ENCODE peak calls at places on chromosomes 7 and 10, in ten cellular contexts. K is astrocyte of the spinal cord, A is thoracic aorta, V is nephron progenitor cell, T is tibial artery, N is WTC11, X is AG09309, H is epithelial cell of esophagus, Y is A549, G is fibroblast of lung. S is an unnamed sample.

GRCh38 chr7:82699773-82700186 is 256.2 kb upstream of the CACNA2D1 start:
- DNase-seq in T (no peak), Y (no peak), K (peak), X (no peak), V (no peak), N (no peak), G (peak), H (peak), A (no peak), S (no peak)

GRCh38 chr7:6658618-6659345 is 21.7 kb downstream of the ZNF316 start:
- DNase-seq in Y (no peak), G (no peak), V (no peak), N (peak), H (no peak), X (no peak), K (no peak), A (no peak), T (no peak), S (no peak)

GRCh38 chr10:16646474-16647059 is 124.9 kb upstream of the C1QL3 start:
- DNase-seq in T (no peak), A (no peak), N (no peak), H (peak), K (no peak), X (no peak), V (no peak), G (no peak), Y (no peak), S (no peak)

GRCh38 chr7:39950473-39951155 is 558 bp downstream of the CDK13 start:
- DNase-seq in A (no peak), V (peak), T (peak), H (peak), X (no peak), Y (no peak), N (peak), K (peak), G (peak), S (no peak)

GRCh38 chr7:98469088-98469487 is 68.2 kb upstream of the BAIAP2L1 start:
- DNase-seq in X (no peak), V (no peak), N (no peak), Y (no peak), A (no peak), K (no peak), H (no peak), G (no peak), T (no peak), S (no peak)

GRCh38 chr10:80277567-80278250 is 11.7 kb downstream of the MAT1A start:
- DNase-seq in N (no peak), V (no peak), A (no peak), H (no peak), T (no peak), K (no peak), Y (no peak), G (no peak), X (no peak), S (no peak)

GRCh38 chr10:122207596-122207995 is 63.5 kb upstream of the BTBD16 start:
- DNase-seq in A (no peak), H (no peak), V (no peak), K (no peak), G (peak), Y (no peak), X (no peak), T (no peak), N (no peak), S (no peak)

GRCh38 chr7:42151309-42151708 is 85.7 kb downstream of the GLI3 start:
- DNase-seq in K (peak), Y (no peak), H (no peak), V (no peak), T (no peak), X (no peak), N (no peak), G (peak), A (no peak), S (no peak)

GRCh38 chr10:26780793-26781601 is 79.8 kb downstream of the ABI1 start:
- DNase-seq in A (no peak), H (peak), V (no peak), X (peak), G (peak), N (no peak), Y (peak), K (peak), T (no peak), S (no peak)

GRCh38 chr7:6026011-6026819 is 5.0 kb upstream of the ANKRD61 start:
- DNase-seq in X (no peak), H (peak), V (peak), T (peak), G (peak), A (peak), K (peak), Y (peak), N (peak), S (no peak)

GRCh38 chr10:67827811-67828210 is 10.2 kb downstream of the DNAJC12 start:
- DNase-seq in X (no peak), V (no peak), H (no peak), T (no peak), K (no peak), A (no peak), N (no peak), Y (no peak), G (no peak), S (no peak)

GRCh38 chr10:82071231-82071630 is 196.2 kb downstream of the NRG3 start:
- DNase-seq in X (no peak), N (no peak), Y (no peak), V (no peak), T (no peak), G (no peak), K (no peak), H (no peak), A (no peak), S (no peak)

GRCh38 chr10:32941357-32941756 is 16.7 kb downstream of the ITGB1 start:
- DNase-seq in V (no peak), X (no peak), Y (no peak), N (no peak), K (no peak), H (no peak), T (no peak), A (no peak), G (no peak), S (no peak)

GRCh38 chr10:102775201-102775972 is 31.6 kb downstream of the WBP1L start:
- DNase-seq in X (no peak), Y (no peak), T (peak), N (no peak), V (no peak), G (peak), K (peak), H (no peak), A (peak), S (no peak)

GRCh38 chr7:26376208-26376917 is 84.7 kb downstream of the SNX10 start:
- DNase-seq in T (no peak), V (peak), G (no peak), A (no peak), H (no peak), N (peak), Y (peak), K (no peak), X (no peak), S (no peak)

GRCh38 chr10:1935912-1936311 is 198.6 kb upstream of the ADARB2 start:
- DNase-seq in V (no peak), G (no peak), T (no peak), Y (no peak), N (no peak), K (no peak), A (no peak), X (no peak), H (no peak), S (no peak)

GRCh38 chr10:38600146-38600545 is 506.0 kb downstream of the ZNF37A start:
- DNase-seq in K (no peak), A (no peak), N (no peak), T (no peak), H (no peak), V (no peak), X (no peak), Y (no peak), G (no peak), S (no peak)

GRCh38 chr7:55731931-55732330 is 130.6 kb downstream of the SEPTIN14 start:
- DNase-seq in X (no peak), V (no peak), Y (no peak), H (no peak), K (no peak), A (no peak), N (no peak), T (no peak), G (no peak), S (no peak)

GRCh38 chr10:43843331-43844101 is 194.8 kb upstream of the ZNF32 start:
- DNase-seq in A (no peak), G (peak), V (no peak), T (peak), N (no peak), K (peak), Y (no peak), X (no peak), H (no peak), S (no peak)

GRCh38 chr10:124481717-124482116 is 20.1 kb downstream of the LHPP start:
- DNase-seq in X (no peak), T (no peak), G (no peak), N (no peak), Y (no peak), A (no peak), H (no peak), K (no peak), V (no peak), S (no peak)

GRCh38 chr7:55348502-55348901 is 16.6 kb upstream of the LANCL2 start:
- DNase-seq in A (no peak), K (peak), Y (no peak), T (no peak), X (no peak), G (peak), N (no peak), H (peak), V (no peak), S (no peak)

GRCh38 chr7:123682690-123683089 is 27.0 kb downstream of the LMOD2 start:
- DNase-seq in K (peak), A (no peak), X (peak), T (no peak), Y (peak), V (no peak), N (no peak), G (peak), H (peak), S (no peak)

DNA sequence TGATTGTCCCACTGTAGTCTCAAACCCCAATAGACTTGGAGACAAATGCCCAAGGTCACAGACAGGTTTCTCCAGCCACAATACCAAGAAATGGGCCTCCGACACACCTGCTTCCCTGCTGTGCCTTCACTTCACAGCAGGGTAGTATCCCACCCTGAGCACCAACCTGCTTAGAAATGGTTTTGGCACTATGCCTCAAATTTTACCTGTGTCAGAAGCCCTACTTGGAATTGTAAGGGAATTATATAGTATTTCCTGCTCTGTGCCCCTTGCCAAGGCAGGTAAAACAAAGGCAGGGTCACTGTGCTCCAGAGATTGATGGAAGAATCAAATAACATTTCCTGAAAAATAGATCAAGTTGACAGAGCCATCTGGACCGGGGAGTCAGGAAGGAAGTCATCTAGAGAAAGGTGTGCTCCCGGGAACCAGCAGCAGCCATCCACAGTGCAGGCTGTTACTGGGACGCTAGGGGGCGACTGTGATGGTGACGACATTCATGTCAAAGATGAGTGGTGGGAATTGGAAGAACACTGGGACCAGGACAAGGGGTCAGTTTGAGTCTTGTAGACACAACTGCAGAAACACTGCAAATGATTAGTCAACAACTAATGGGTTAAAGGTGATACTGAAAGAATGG is 117.8 kb upstream of the AKR1E2 start:
- DNase-seq in T (no peak), Y (no peak), A (no peak), K (no peak), V (peak), G (no peak), X (no peak), N (peak), H (no peak), S (no peak)
- TF ChIP-seq CTCF in T (no peak), Y (peak), A (no peak), K (peak), V (peak), G (peak), X (peak), N (peak), H (peak), S (no peak)

DNA sequence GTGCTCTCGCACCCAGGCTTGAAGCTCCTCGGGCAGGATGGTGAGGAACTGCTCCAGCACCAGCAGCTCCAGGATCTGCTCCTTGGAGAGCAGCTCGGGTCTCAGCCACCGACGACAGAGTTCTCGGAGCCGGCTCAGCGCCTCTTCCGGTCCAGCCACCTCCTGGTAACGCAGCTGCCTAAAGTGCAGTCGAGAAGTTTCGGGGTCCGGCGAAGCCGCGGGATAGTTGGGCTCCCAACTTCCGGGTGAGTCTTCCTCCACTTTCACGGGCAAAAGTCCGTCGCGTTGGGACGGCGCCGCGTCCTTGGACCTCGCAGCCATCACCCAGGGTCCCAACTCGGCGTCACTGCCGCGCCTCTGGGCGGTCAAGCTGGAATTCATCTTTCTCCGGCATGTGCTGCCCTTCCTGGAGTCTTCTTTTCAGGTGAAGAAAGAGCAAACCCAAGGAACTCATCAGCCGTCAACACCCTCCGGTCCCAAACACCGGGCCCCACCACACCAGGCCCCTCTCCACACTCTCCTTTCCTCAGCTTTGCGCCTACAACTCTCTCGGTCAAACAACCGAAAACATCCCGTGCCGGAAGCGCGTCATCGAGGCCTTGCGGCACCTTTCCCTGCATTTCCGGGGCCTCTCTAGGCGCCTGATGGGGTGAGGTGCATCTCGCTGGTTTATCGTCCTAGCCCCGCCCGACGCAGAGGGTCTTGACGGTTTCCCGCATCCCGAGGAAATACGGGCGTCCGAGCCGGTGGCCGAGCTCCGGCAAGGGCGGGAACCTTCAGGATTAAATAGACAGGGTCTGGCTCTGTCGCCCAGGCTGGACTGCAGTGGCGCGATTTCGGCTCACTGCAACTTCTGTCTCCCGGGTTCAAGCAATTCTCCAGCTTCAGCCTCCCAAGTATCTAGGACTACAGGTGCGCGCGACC is at the start of gene ZNF394:
- DNase-seq in Y (peak), T (peak), K (peak), X (peak), A (peak), N (peak), V (peak), G (peak), H (peak), S (peak)
- TF ChIP-seq CTCF in Y (no peak), T (no peak), K (no peak), X (no peak), A (no peak), N (no peak), V (no peak), G (no peak), H (no peak), S (no peak)

DNA sequence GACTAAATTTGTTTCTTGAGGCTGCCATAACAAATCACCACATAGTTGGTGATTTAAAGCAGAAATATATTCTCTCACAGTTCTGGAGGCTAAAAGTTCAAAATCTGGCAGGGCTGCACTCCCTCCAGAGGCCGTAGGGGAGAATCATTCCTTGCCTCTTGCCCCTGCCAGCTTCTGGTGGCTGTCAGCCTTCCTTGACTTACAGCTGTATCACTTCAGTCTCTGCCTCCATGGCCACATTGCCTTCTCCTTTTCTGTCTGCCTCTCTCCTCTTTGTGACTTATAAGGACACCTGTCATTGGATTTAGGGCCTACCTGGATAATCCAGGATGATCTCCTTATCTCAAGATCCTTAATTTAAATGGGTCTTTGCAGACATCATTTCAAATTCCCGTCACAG is 5.8 kb upstream of the LRRC4 start:
- DNase-seq in X (no peak), V (no peak), Y (no peak), G (no peak), H (no peak), A (no peak), T (no peak), N (no peak), K (no peak), S (no peak)
- TF ChIP-seq CTCF in X (peak), V (no peak), Y (no peak), G (no peak), H (no peak), A (no peak), T (no peak), N (no peak), K (no peak), S (no peak)

GRCh38 chr10:49071221-49071761 is 44.0 kb downstream of the VSTM4 start:
- DNase-seq in K (no peak), Y (no peak), H (peak), T (no peak), A (no peak), G (no peak), N (no peak), X (no peak), V (no peak), S (no peak)
- TF ChIP-seq CTCF in K (no peak), Y (no peak), H (no peak), T (no peak), A (no peak), G (no peak), N (no peak), X (no peak), V (no peak), S (no peak)

GRCh38 chr7:3332308-3332707 is 31.3 kb downstream of the SDK1 start:
- DNase-seq in N (no peak), H (no peak), Y (no peak), G (no peak), A (no peak), T (no peak), X (no peak), V (no peak), K (no peak), S (no peak)

GRCh38 chr7:3336042-3336665 is 35.1 kb downstream of the SDK1 start:
- DNase-seq in T (no peak), A (no peak), V (no peak), K (no peak), G (no peak), Y (no peak), H (no peak), N (no peak), X (no peak), S (no peak)

GRCh38 chr7:3338161-3338560 is 37.1 kb downstream of the SDK1 start:
- DNase-seq in H (no peak), A (no peak), T (no peak), X (no peak), V (no peak), G (peak), Y (no peak), N (no peak), K (no peak), S (no peak)

DNA sequence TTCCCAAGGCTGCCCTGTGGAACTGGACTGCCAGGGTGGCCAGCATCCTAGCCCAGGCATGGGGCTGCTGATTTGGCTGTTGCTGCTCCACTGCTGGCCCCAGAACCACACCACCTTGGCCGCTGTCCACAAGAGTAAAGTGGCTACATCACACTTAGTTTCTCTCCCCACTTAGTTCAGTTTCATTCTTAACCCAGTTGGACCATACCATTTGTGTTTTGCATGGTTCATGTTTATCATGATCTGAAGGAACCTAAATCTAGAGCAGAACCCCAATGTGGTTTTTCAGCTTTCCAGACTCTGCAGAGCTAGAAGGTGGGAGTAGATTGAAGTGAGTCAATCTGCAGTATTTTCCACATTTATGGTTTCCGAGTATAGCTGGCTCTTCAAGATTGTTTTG is 32.8 kb downstream of the SDK1 start:
- DNase-seq in N (no peak), X (no peak), A (no peak), Y (no peak), K (no peak), H (no peak), T (no peak), G (no peak), V (no peak), S (no peak)
- TF ChIP-seq CTCF in N (no peak), X (no peak), A (no peak), Y (no peak), K (no peak), H (no peak), T (no peak), G (no peak), V (no peak), S (no peak)

GRCh38 chr7:50068026-50068425 is 25.0 kb downstream of the ZPBP start:
- DNase-seq in T (no peak), K (peak), V (no peak), Y (peak), A (no peak), N (no peak), H (peak), X (no peak), G (no peak), S (no peak)
- TF ChIP-seq CTCF in T (no peak), K (peak), V (peak), Y (no peak), A (peak), N (no peak), H (peak), X (no peak), G (no peak), S (no peak)

DNA sequence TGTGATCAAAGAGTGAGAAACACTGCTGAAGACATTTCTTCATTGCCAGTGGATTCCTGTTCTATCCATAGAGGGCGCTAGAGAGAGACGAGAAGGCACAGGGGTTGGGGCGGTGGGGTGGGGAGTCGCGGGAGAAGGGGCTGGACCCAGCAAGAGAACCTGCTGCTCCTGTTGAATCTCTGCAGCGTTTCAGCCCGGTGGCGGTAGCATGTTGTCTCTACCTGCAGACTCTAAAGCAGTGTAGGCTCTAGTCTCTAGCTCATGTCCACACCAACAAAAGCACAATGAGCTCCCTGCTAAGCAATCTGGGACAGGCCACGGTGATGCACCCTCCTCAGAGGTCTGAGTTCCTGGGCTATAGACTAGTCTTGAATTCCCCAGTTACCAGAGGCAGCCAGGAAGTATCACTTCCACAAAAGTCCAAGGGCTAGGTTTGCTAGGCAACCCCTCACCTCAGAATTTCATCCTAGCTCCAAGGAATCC is 167.7 kb downstream of the DGKB start:
- DNase-seq in G (no peak), V (peak), T (no peak), K (no peak), X (no peak), N (peak), A (no peak), H (no peak), Y (no peak), S (no peak)
- TF ChIP-seq CTCF in G (no peak), V (peak), T (no peak), K (peak), X (no peak), N (peak), A (no peak), H (peak), Y (no peak), S (no peak)

GRCh38 chr7:155032978-155033377 is 30.1 kb upstream of the PAXIP1 start:
- DNase-seq in N (no peak), T (no peak), G (no peak), X (no peak), V (no peak), H (no peak), A (no peak), Y (no peak), K (no peak), S (no peak)
- TF ChIP-seq CTCF in N (no peak), T (no peak), G (no peak), X (peak), V (no peak), H (no peak), A (no peak), Y (no peak), K (no peak), S (no peak)